ENCODE peak calls at places on chromosomes 3 and 15, in nine cellular contexts. H is transverse colon, W is stomach, O is sigmoid colon, I is K562, Q is SK-N-SH, A is GM12878, T is suprapubic skin, B is HepG2. E is an unnamed sample.

GRCh38 chr3:83011471-83011870 is 1250.0 kb upstream of the GBE1 start:
- DNase-seq in W (no peak), A (no peak), I (no peak), H (no peak), T (no peak), Q (no peak), O (no peak), B (no peak), E (no peak)

GRCh38 chr15:64813075-64813474 is 12.4 kb downstream of the PIF1 start:
- DNase-seq in B (peak), W (no peak), I (no peak), T (no peak), A (no peak), O (no peak), Q (peak), H (no peak), E (no peak)

GRCh38 chr3:171753025-171753472 is 57.2 kb downstream of the PLD1 start:
- DNase-seq in H (no peak), I (no peak), B (no peak), Q (no peak), T (no peak), O (no peak), W (no peak), A (no peak), E (no peak)

GRCh38 chr3:58111513-58112184 is 99.1 kb downstream of the DNASE1L3 start:
- DNase-seq in Q (no peak), B (peak), A (peak), I (no peak), W (peak), H (peak), T (no peak), O (no peak), E (no peak)

GRCh38 chr15:42359249-42359648 is at the start of gene CAPN3:
- DNase-seq in H (no peak), O (no peak), W (no peak), Q (no peak), I (no peak), A (no peak), B (no peak), T (no peak), E (no peak)

GRCh38 chr15:58471341-58471740 is 39.5 kb downstream of the LIPC start:
- DNase-seq in A (no peak), B (no peak), H (no peak), T (no peak), W (no peak), O (no peak), I (no peak), Q (no peak), E (no peak)

GRCh38 chr3:177553586-177553985 is 356.3 kb upstream of the TBL1XR1 start:
- DNase-seq in O (no peak), B (no peak), H (no peak), Q (no peak), W (no peak), I (no peak), T (no peak), A (no peak), E (no peak)

GRCh38 chr3:112395166-112395894 is 62.4 kb downstream of the CD200 start:
- DNase-seq in Q (no peak), I (no peak), O (no peak), W (no peak), A (no peak), B (no peak), T (no peak), H (no peak), E (no peak)

GRCh38 chr3:111714305-111714704 is 119.2 kb upstream of the ZBED2 start:
- DNase-seq in T (no peak), Q (no peak), I (no peak), A (no peak), W (no peak), H (no peak), O (no peak), B (no peak), E (no peak)

GRCh38 chr15:98241032-98241554 is 280.6 kb downstream of the ARRDC4 start:
- DNase-seq in O (no peak), B (no peak), A (no peak), H (no peak), T (no peak), Q (no peak), W (no peak), I (no peak), E (no peak)

GRCh38 chr3:177282028-177282655 is 84.9 kb upstream of the TBL1XR1 start:
- DNase-seq in A (no peak), Q (no peak), I (no peak), H (peak), T (no peak), B (no peak), O (no peak), W (no peak), E (no peak)

GRCh38 chr3:23395115-23395514 is 192.0 kb downstream of the UBE2E2 start:
- DNase-seq in I (no peak), H (no peak), B (no peak), O (no peak), A (no peak), T (no peak), W (no peak), Q (no peak), E (no peak)

GRCh38 chr3:197597335-197597734 is 41.6 kb upstream of the BDH1 start:
- DNase-seq in T (no peak), Q (no peak), I (no peak), B (peak), O (no peak), H (no peak), W (no peak), A (no peak), E (no peak)

GRCh38 chr3:193829781-193830180 is 236.8 kb downstream of the OPA1 start:
- DNase-seq in H (peak), W (peak), T (no peak), Q (no peak), A (no peak), O (no peak), I (no peak), B (no peak), E (peak)

GRCh38 chr3:190319660-190320059 is 2.6 kb downstream of the CLDN1 start:
- DNase-seq in W (no peak), A (no peak), H (no peak), I (no peak), Q (no peak), B (no peak), O (no peak), T (no peak), E (peak)

GRCh38 chr3:168096210-168096795 is 579 bp upstream of the GOLIM4 start:
- DNase-seq in B (peak), I (peak), T (peak), A (peak), W (peak), Q (peak), H (peak), O (no peak), E (peak)

GRCh38 chr3:66858656-66859381 is 139.3 kb upstream of the KBTBD8 start:
- DNase-seq in Q (peak), I (peak), B (no peak), W (no peak), H (no peak), T (no peak), A (no peak), O (no peak), E (no peak)

GRCh38 chr3:17973559-17973906 is 231.1 kb upstream of the TBC1D5 start:
- DNase-seq in H (no peak), W (no peak), B (peak), O (no peak), I (no peak), Q (no peak), A (no peak), T (no peak), E (no peak)

GRCh38 chr15:30903497-30904187 is at the start of gene FAN1:
- DNase-seq in H (peak), T (peak), Q (peak), W (peak), B (peak), O (peak), A (peak), I (peak), E (peak)

GRCh38 chr3:165464736-165465135 is 268.6 kb upstream of the SLITRK3 start:
- DNase-seq in O (no peak), W (no peak), Q (no peak), T (no peak), H (no peak), A (no peak), I (no peak), B (no peak), E (no peak)

GRCh38 chr15:70608156-70608555 is 155.2 kb downstream of the UACA start:
- DNase-seq in Q (no peak), T (no peak), A (no peak), O (no peak), I (no peak), B (no peak), H (no peak), W (no peak), E (no peak)

GRCh38 chr15:29952245-29952644 is 130.0 kb upstream of the TJP1 start:
- DNase-seq in O (no peak), Q (peak), B (no peak), H (no peak), A (no peak), W (no peak), T (no peak), I (no peak), E (no peak)

GRCh38 chr3:126076140-126076539 is 7.8 kb downstream of the SLC41A3 start:
- DNase-seq in H (no peak), W (no peak), B (no peak), A (no peak), T (no peak), I (no peak), O (no peak), Q (no peak), E (no peak)

GRCh38 chr15:77853008-77853328 is 220.3 kb upstream of the LINGO1 start:
- DNase-seq in A (no peak), T (no peak), I (no peak), H (peak), Q (no peak), W (no peak), B (no peak), O (peak), E (no peak)

GRCh38 chr3:16148783-16149182 is 25.7 kb upstream of the GALNT15 start:
- DNase-seq in W (peak), A (no peak), I (no peak), T (peak), O (peak), Q (no peak), H (peak), B (no peak), E (no peak)

GRCh38 chr3:149575213-149575961 is 82.4 kb downstream of the WWTR1 start:
- DNase-seq in W (no peak), A (no peak), H (no peak), Q (no peak), T (no peak), B (peak), I (no peak), O (peak), E (no peak)

GRCh38 chr3:157608006-157608405 is 104.8 kb upstream of the VEPH1 start:
- DNase-seq in A (no peak), I (no peak), Q (no peak), T (no peak), O (no peak), W (no peak), B (no peak), H (no peak), E (no peak)

GRCh38 chr3:15337963-15338362 is 5.6 kb upstream of the SH3BP5 start:
- DNase-seq in B (no peak), W (no peak), I (no peak), H (no peak), Q (no peak), O (no peak), A (no peak), T (no peak), E (no peak)

GRCh38 chr15:76062282-76062681 is 2.5 kb downstream of the TMEM266 start:
- DNase-seq in A (no peak), I (no peak), H (no peak), T (no peak), B (no peak), O (no peak), W (no peak), Q (no peak), E (no peak)
- TF ChIP-seq EP300 in A (no peak), I (no peak), H (no peak), T (no peak), B (no peak), O (no peak), W (no peak), Q (no peak), E (no peak)

GRCh38 chr3:180804871-180805430 is 107.5 kb upstream of the FXR1 start:
- DNase-seq in O (no peak), W (no peak), I (no peak), Q (no peak), H (no peak), B (peak), A (no peak), T (no peak), E (no peak)
- TF ChIP-seq POLR2AphosphoS5 in O (no peak), W (no peak), I (no peak), Q (no peak), H (no peak), B (no peak), A (no peak), T (no peak), E (no peak)

GRCh38 chr3:35081902-35082301 is 557.4 kb upstream of the ARPP21 start:
- DNase-seq in W (no peak), B (no peak), H (no peak), Q (no peak), A (no peak), T (no peak), I (no peak), O (no peak), E (no peak)

GRCh38 chr3:35079403-35079802 is 559.9 kb upstream of the ARPP21 start:
- DNase-seq in Q (no peak), W (no peak), T (no peak), O (no peak), H (no peak), A (no peak), I (no peak), B (no peak), E (no peak)

DNA sequence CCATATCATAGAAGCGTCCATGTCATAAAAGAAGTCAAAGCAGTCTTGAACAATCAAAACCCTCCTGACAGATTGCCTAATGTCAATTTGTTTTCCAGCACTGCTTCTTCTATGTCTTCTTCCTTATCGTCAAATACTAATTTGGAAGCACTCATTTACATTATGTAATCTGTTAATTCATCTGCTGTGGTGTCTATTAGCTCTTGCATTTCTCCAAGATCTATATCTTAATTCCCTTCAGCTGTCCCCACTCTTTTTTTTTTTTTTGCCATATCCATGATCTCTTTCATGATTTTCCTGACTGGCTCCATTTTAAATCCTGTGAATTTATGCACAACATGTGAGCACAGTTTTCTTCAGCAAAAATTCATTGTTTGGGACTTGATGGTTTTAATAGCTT is 560.5 kb upstream of the ARPP21 start:
- DNase-seq in I (no peak), T (no peak), O (no peak), H (no peak), Q (no peak), A (no peak), B (no peak), W (no peak), E (no peak)
- TF ChIP-seq EP300 in I (no peak), T (no peak), O (no peak), H (no peak), Q (no peak), A (no peak), B (no peak), W (no peak), E (no peak)

DNA sequence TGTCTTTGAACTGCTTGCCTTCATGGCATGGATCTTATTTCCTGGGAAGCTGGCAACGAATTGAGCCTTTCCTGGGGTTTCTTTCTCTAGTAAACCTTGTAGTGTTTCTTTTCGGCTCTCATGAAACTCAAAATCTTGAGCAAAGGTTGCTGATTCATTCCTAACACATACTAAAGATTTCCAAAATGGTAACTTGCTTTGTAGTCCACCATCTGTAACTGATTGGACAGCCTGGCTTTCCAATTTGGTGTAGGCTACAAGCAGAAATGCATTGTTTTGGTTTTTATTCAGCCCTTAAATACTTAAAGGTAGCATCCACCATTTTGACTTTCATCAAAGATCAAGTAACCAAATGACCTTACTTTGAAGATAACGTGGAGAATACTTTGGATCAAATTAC is 38.1 kb downstream of the LRTM1 start:
- DNase-seq in O (no peak), H (no peak), I (no peak), B (no peak), Q (no peak), W (no peak), A (no peak), T (no peak), E (no peak)
- TF ChIP-seq POLR2AphosphoS5 in O (no peak), H (no peak), I (no peak), B (no peak), Q (no peak), W (no peak), A (no peak), T (no peak), E (no peak)